ENCODE peak calls at places on chromosomes 1 and 21, in six cellular contexts. One of them, this sample, is unnamed.

GRCh38 chr1:110677016-110677415 is 2.3 kb upstream of the KCNA3 start:
- DNase-seq in fibroblast of lung: no peak
- DNase-seq in left ventricle myocardium inferior: no peak
- DNase-seq in body of pancreas: no peak
- DNase-seq in ovary: no peak
- DNase-seq in prostate gland: no peak
- DNase-seq in this sample: no peak

GRCh38 chr1:117753652-117754051 is 147.8 kb downstream of the TENT5C start:
- DNase-seq in fibroblast of lung: peak; percentile 73
- DNase-seq in left ventricle myocardium inferior: no peak
- DNase-seq in body of pancreas: no peak
- DNase-seq in ovary: no peak
- DNase-seq in prostate gland: no peak
- DNase-seq in this sample: no peak

GRCh38 chr1:171645553-171646336 is 6.7 kb downstream of the MYOC start:
- DNase-seq in fibroblast of lung: peak; percentile 63
- DNase-seq in left ventricle myocardium inferior: peak; percentile 82
- DNase-seq in body of pancreas: peak; percentile 35
- DNase-seq in ovary: peak; percentile 61
- DNase-seq in prostate gland: peak; percentile 82
- DNase-seq in this sample: no peak

GRCh38 chr1:12001249-12001917 is 17.9 kb upstream of the MIIP start:
- DNase-seq in fibroblast of lung: peak; percentile 87
- DNase-seq in left ventricle myocardium inferior: no peak
- DNase-seq in body of pancreas: peak; percentile 46
- DNase-seq in ovary: no peak
- DNase-seq in prostate gland: no peak
- DNase-seq in this sample: no peak

GRCh38 chr1:110255388-110255787 is 45.3 kb downstream of the KCNC4 start:
- DNase-seq in fibroblast of lung: no peak
- DNase-seq in left ventricle myocardium inferior: no peak
- DNase-seq in body of pancreas: peak; percentile 22
- DNase-seq in ovary: no peak
- DNase-seq in prostate gland: no peak
- DNase-seq in this sample: no peak

GRCh38 chr1:150259758-150260669 is 2.4 kb downstream of the CA14 start:
- DNase-seq in fibroblast of lung: no peak
- DNase-seq in left ventricle myocardium inferior: no peak
- DNase-seq in body of pancreas: peak; percentile 78
- DNase-seq in ovary: peak; percentile 72
- DNase-seq in prostate gland: no peak
- DNase-seq in this sample: no peak

GRCh38 chr1:110060034-110060661 is 10.3 kb downstream of the ALX3 start:
- DNase-seq in fibroblast of lung: peak; percentile 9
- DNase-seq in left ventricle myocardium inferior: no peak
- DNase-seq in body of pancreas: peak; percentile 41
- DNase-seq in ovary: no peak
- DNase-seq in prostate gland: no peak
- DNase-seq in this sample: peak; percentile 68

GRCh38 chr1:185936641-185937040 is 202.4 kb downstream of the HMCN1 start:
- DNase-seq in fibroblast of lung: no peak
- DNase-seq in left ventricle myocardium inferior: no peak
- DNase-seq in body of pancreas: no peak
- DNase-seq in ovary: no peak
- DNase-seq in prostate gland: no peak
- DNase-seq in this sample: no peak

GRCh38 chr1:204128964-204129896 is 22.6 kb downstream of the ETNK2 start:
- DNase-seq in fibroblast of lung: peak; percentile 67
- DNase-seq in left ventricle myocardium inferior: peak; percentile 67
- DNase-seq in body of pancreas: peak; percentile 75
- DNase-seq in ovary: peak; percentile 82
- DNase-seq in prostate gland: peak; percentile 93
- DNase-seq in this sample: peak; percentile 41

GRCh38 chr1:83901547-83902155 is 97.3 kb downstream of the TTLL7 start:
- DNase-seq in fibroblast of lung: peak; percentile 91
- DNase-seq in left ventricle myocardium inferior: no peak
- DNase-seq in body of pancreas: peak; percentile 76
- DNase-seq in ovary: no peak
- DNase-seq in prostate gland: peak; percentile 55
- DNase-seq in this sample: no peak

GRCh38 chr1:1440941-1441888 is 5.7 kb downstream of the VWA1 start:
- DNase-seq in fibroblast of lung: no peak
- DNase-seq in left ventricle myocardium inferior: peak; percentile 43
- DNase-seq in body of pancreas: peak; percentile 72
- DNase-seq in ovary: peak; percentile 73
- DNase-seq in prostate gland: no peak
- DNase-seq in this sample: peak; percentile 56

GRCh38 chr1:228978486-228979324 is 243.4 kb downstream of the RHOU start:
- DNase-seq in fibroblast of lung: peak; percentile 60
- DNase-seq in left ventricle myocardium inferior: peak; percentile 38
- DNase-seq in body of pancreas: peak; percentile 67
- DNase-seq in ovary: peak; percentile 72
- DNase-seq in prostate gland: peak; percentile 49
- DNase-seq in this sample: no peak

GRCh38 chr21:22019766-22020165 is 1021.6 kb downstream of the NCAM2 start:
- DNase-seq in fibroblast of lung: peak; percentile 67
- DNase-seq in left ventricle myocardium inferior: no peak
- DNase-seq in body of pancreas: no peak
- DNase-seq in ovary: no peak
- DNase-seq in prostate gland: no peak
- DNase-seq in this sample: no peak

GRCh38 chr1:170200665-170201397 is 55.1 kb downstream of the NTMT2 start:
- DNase-seq in fibroblast of lung: peak; percentile 34
- DNase-seq in left ventricle myocardium inferior: no peak
- DNase-seq in body of pancreas: peak; percentile 15
- DNase-seq in ovary: no peak
- DNase-seq in prostate gland: no peak
- DNase-seq in this sample: no peak

GRCh38 chr1:209882942-209883340 is 55.1 kb upstream of the SYT14 start:
- DNase-seq in fibroblast of lung: no peak
- DNase-seq in left ventricle myocardium inferior: no peak
- DNase-seq in body of pancreas: no peak
- DNase-seq in ovary: no peak
- DNase-seq in prostate gland: no peak
- DNase-seq in this sample: no peak
- H3K27me3 ChIP-seq in fibroblast of lung: peaks cover 9% of the 10 kb centered on the region
- H3K27me3 ChIP-seq in left ventricle myocardium inferior: peaks cover 98% of the 10 kb centered on the region
- H3K27me3 ChIP-seq in body of pancreas: no peaks in the 10 kb centered on the region
- H3K27me3 ChIP-seq in ovary: no peaks in the 10 kb centered on the region
- H3K27me3 ChIP-seq in prostate gland: no peaks in the 10 kb centered on the region
- H3K27me3 ChIP-seq in this sample: peaks cover 5% of the 10 kb centered on the region

GRCh38 chr1:16151985-16152384 is 3.9 kb downstream of the EPHA2 start:
- DNase-seq in fibroblast of lung: no peak
- DNase-seq in left ventricle myocardium inferior: no peak
- DNase-seq in body of pancreas: no peak
- DNase-seq in ovary: no peak
- DNase-seq in prostate gland: no peak
- DNase-seq in this sample: no peak
- H3K27ac ChIP-seq in fibroblast of lung: peak overlapping the region; percentile 68
- H3K27ac ChIP-seq in left ventricle myocardium inferior: peak overlapping the region; percentile 94
- H3K27ac ChIP-seq in body of pancreas: peak overlapping the region; percentile 94
- H3K27ac ChIP-seq in ovary: no peak overlapping the region
- H3K27ac ChIP-seq in prostate gland: peak overlapping the region; percentile 76
- H3K27ac ChIP-seq in this sample: no peak overlapping the region

GRCh38 chr1:24981632-24982007 is 51.5 kb upstream of the RUNX3 start:
- DNase-seq in fibroblast of lung: no peak
- DNase-seq in left ventricle myocardium inferior: no peak
- DNase-seq in body of pancreas: no peak
- DNase-seq in ovary: no peak
- DNase-seq in prostate gland: no peak
- DNase-seq in this sample: no peak
- H3K36me3 ChIP-seq in fibroblast of lung: no peaks in the 10 kb centered on the region
- H3K36me3 ChIP-seq in left ventricle myocardium inferior: no peaks in the 10 kb centered on the region
- H3K36me3 ChIP-seq in body of pancreas: no peaks in the 10 kb centered on the region
- H3K36me3 ChIP-seq in ovary: no peaks in the 10 kb centered on the region
- H3K36me3 ChIP-seq in prostate gland: no peaks in the 10 kb centered on the region
- H3K36me3 ChIP-seq in this sample: no peaks in the 10 kb centered on the region

DNA sequence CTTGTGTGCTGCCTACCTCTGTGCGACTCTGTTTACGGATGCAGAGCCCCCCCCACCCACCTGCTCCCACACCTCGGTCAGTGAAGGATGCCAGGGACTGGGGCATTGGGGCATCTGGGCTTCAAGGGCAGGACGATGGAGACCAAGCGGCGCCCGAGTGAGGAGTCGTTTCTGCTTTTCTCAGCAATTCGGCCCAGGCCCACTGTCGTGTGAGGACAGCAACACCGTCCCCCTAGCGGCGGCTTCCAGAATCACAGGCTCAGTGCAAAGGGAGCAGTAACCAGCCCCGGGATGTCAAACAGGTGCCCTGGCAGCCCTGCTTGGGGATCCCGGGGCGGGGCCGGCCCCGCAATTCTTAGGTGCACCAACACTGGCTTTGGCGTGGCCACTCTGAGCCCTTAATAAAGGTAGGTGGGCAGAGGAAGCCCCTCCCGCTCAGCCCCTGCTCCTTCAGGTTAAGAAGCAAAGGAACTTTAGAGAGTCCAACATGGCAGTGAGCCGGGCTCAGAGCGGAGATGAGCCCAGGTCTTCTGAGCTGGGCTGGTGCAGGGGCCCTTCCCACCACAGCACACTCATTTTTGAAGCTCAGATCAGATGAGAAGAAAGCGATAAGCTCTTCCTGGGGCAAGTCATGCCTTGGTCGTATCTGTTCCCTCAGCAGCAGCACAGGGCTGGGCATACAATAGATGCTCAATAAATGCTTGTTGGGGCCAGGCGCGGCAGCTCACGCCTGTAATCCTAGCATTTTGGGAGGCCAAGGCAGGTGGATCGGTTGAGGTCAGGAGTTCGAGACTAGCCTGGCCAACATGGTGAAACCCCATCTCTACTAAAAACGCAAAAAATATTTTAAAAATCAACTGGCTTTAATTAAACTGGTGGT is 51.3 kb upstream of the TARDBP start:
- DNase-seq in fibroblast of lung: peak; percentile 59
- DNase-seq in left ventricle myocardium inferior: peak; percentile 82
- DNase-seq in body of pancreas: peak; percentile 90
- DNase-seq in ovary: peak; percentile 81
- DNase-seq in prostate gland: peak; percentile 79
- DNase-seq in this sample: peak; percentile 76
- H3K27me3 ChIP-seq in fibroblast of lung: peaks cover 5% of the 10 kb centered on the region
- H3K27me3 ChIP-seq in left ventricle myocardium inferior: peaks cover 28% of the 10 kb centered on the region
- H3K27me3 ChIP-seq in body of pancreas: no peaks in the 10 kb centered on the region
- H3K27me3 ChIP-seq in ovary: no peaks in the 10 kb centered on the region
- H3K27me3 ChIP-seq in prostate gland: no peaks in the 10 kb centered on the region
- H3K27me3 ChIP-seq in this sample: no peaks in the 10 kb centered on the region

GRCh38 chr1:54652172-54652571 is 10.6 kb downstream of the MROH7 start:
- DNase-seq in fibroblast of lung: no peak
- DNase-seq in left ventricle myocardium inferior: no peak
- DNase-seq in body of pancreas: no peak
- DNase-seq in ovary: no peak
- DNase-seq in prostate gland: no peak
- DNase-seq in this sample: no peak

GRCh38 chr1:54651608-54652007 is 10.0 kb downstream of the MROH7 start:
- DNase-seq in fibroblast of lung: no peak
- DNase-seq in left ventricle myocardium inferior: no peak
- DNase-seq in body of pancreas: no peak
- DNase-seq in ovary: no peak
- DNase-seq in prostate gland: no peak
- DNase-seq in this sample: no peak

GRCh38 chr1:54649921-54650320 is 8.3 kb downstream of the MROH7 start:
- DNase-seq in fibroblast of lung: no peak
- DNase-seq in left ventricle myocardium inferior: no peak
- DNase-seq in body of pancreas: no peak
- DNase-seq in ovary: no peak
- DNase-seq in prostate gland: no peak
- DNase-seq in this sample: no peak

GRCh38 chr1:54650417-54650816 is 8.8 kb downstream of the MROH7 start:
- DNase-seq in fibroblast of lung: no peak
- DNase-seq in left ventricle myocardium inferior: no peak
- DNase-seq in body of pancreas: no peak
- DNase-seq in ovary: no peak
- DNase-seq in prostate gland: no peak
- DNase-seq in this sample: no peak

DNA sequence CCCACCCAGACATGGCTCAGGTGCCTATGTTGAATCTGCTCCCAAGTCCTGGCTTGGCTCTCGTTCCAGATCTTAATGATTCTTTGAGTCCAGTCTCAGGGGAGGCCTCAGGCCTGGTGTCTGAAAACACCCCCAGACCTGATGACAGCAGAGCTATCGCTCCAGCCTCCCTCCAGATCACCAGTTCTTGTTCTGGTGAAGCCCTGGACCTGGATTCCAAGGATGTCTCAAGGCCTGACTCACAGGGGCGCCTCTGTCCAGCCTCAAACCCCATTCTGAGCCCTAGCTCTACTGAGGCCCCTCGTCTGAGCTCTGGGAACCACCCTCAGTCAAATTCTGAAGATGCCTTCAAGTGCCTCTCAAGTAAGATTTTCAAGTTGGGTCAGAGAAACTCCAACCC is 11.4 kb downstream of the MROH7 start:
- DNase-seq in fibroblast of lung: no peak
- DNase-seq in left ventricle myocardium inferior: no peak
- DNase-seq in body of pancreas: no peak
- DNase-seq in ovary: no peak
- DNase-seq in prostate gland: no peak
- DNase-seq in this sample: no peak
- H3K27ac ChIP-seq in fibroblast of lung: no peak overlapping the region
- H3K27ac ChIP-seq in left ventricle myocardium inferior: no peak overlapping the region
- H3K27ac ChIP-seq in body of pancreas: no peak overlapping the region
- H3K27ac ChIP-seq in ovary: no peak overlapping the region
- H3K27ac ChIP-seq in prostate gland: no peak overlapping the region
- H3K27ac ChIP-seq in this sample: no peak overlapping the region

GRCh38 chr1:201779351-201779880 is 49.5 kb upstream of the IPO9 start:
- DNase-seq in fibroblast of lung: no peak
- DNase-seq in left ventricle myocardium inferior: no peak
- DNase-seq in body of pancreas: no peak
- DNase-seq in ovary: no peak
- DNase-seq in prostate gland: no peak
- DNase-seq in this sample: no peak
- H3K36me3 ChIP-seq in fibroblast of lung: peaks cover 24% of the 10 kb centered on the region
- H3K36me3 ChIP-seq in left ventricle myocardium inferior: peaks cover 54% of the 10 kb centered on the region
- H3K36me3 ChIP-seq in body of pancreas: no peaks in the 10 kb centered on the region
- H3K36me3 ChIP-seq in ovary: no peaks in the 10 kb centered on the region
- H3K36me3 ChIP-seq in prostate gland: no peaks in the 10 kb centered on the region
- H3K36me3 ChIP-seq in this sample: no peaks in the 10 kb centered on the region

This sample was measured in CD8-positive, alpha-beta T cell.